ENCODE peak calls at places on chromosomes 2 and 18, in ten cellular contexts. U is WERI-Rb-1; Y is anterior cingulate cortex; C is Calu3; B is non-pigmented ciliary epithelial cell; R is stimulated activated CD4-positive, alpha-beta T cell treated with anti-CD3 and anti-CD28 coated beads, Interleukin-1b, Interleukin-23, amount 100 ng/mL, for 4 hours; S is colonic mucosa; N is NT2/D1; M is activated naive CD4-positive, alpha-beta T cell treated with Interleukin-2 at 50 U/mL for 16 hours; T is stimulated activated CD8-positive, alpha-beta memory T cell treated with anti-CD3 and anti-CD28 coated beads, Interleukin-15, amount 100 ng/mL, for 24 hours. Z is an unnamed sample.

GRCh38 chr2:190856985-190857384 is 23.6 kb upstream of the GLS start:
- DNase-seq in U (no peak), Y (no peak), C (no peak), B (no peak), R (no peak), S (no peak), N (no peak), M (no peak), T (no peak), Z (no peak)

GRCh38 chr2:127605691-127606277 is 40.2 kb upstream of the GPR17 start:
- DNase-seq in U (peak; percentile 0), Y (no peak), C (no peak), B (no peak), R (no peak), S (no peak), N (no peak), M (no peak), T (no peak), Z (no peak)

GRCh38 chr2:179546656-179547055 is 282.0 kb upstream of the SESTD1 start:
- DNase-seq in U (no peak), Y (no peak), C (no peak), B (no peak), R (no peak), S (no peak), N (no peak), M (no peak), T (no peak), Z (no peak)

GRCh38 chr2:15354596-15355359 is 206.4 kb downstream of the NBAS start:
- DNase-seq in U (no peak), Y (no peak), C (no peak), B (no peak), R (no peak), S (no peak), N (no peak), M (no peak), T (no peak), Z (no peak)

GRCh38 chr2:1494257-1494656 is 81.0 kb downstream of the TPO start:
- DNase-seq in U (no peak), Y (no peak), C (no peak), B (no peak), R (no peak), S (no peak), N (no peak), M (no peak), T (no peak), Z (no peak)

GRCh38 chr2:45257820-45258219 is 248.6 kb upstream of the SIX2 start:
- DNase-seq in U (no peak), Y (no peak), C (no peak), B (no peak), R (no peak), S (no peak), N (no peak), M (no peak), T (no peak), Z (no peak)

GRCh38 chr2:20190862-20191713 is 33.8 kb downstream of the SDC1 start:
- DNase-seq in U (peak; percentile 73), Y (no peak), C (peak; percentile 88), B (no peak), R (no peak), S (peak; percentile 86), N (peak; percentile 46), M (no peak), T (no peak), Z (no peak)

GRCh38 chr2:73218298-73218697 is 4.3 kb downstream of the SMYD5 start:
- DNase-seq in U (no peak), Y (no peak), C (no peak), B (no peak), R (no peak), S (no peak), N (no peak), M (no peak), T (no peak), Z (peak; percentile 80)

GRCh38 chr2:75523313-75524275 is 37.1 kb downstream of the EVA1A start:
- DNase-seq in U (no peak), Y (no peak), C (peak; percentile 19), B (peak; percentile 73), R (no peak), S (no peak), N (no peak), M (no peak), T (no peak), Z (peak; percentile 23)

GRCh38 chr18:25974630-25975077 is 115.8 kb downstream of the SS18 start:
- DNase-seq in U (no peak), Y (no peak), C (no peak), B (no peak), R (no peak), S (no peak), N (no peak), M (no peak), T (no peak), Z (no peak)

GRCh38 chr2:156892449-156893335 is 364.8 kb upstream of the GALNT5 start:
- DNase-seq in U (peak; percentile 15), Y (no peak), C (peak; percentile 23), B (no peak), R (no peak), S (no peak), N (peak; percentile 57), M (no peak), T (no peak), Z (no peak)

GRCh38 chr2:187009483-187010239 is 160.7 kb upstream of the ZSWIM2 start:
- DNase-seq in U (no peak), Y (no peak), C (no peak), B (no peak), R (no peak), S (no peak), N (no peak), M (no peak), T (no peak), Z (no peak)

GRCh38 chr2:12766421-12766879 is 49.7 kb downstream of the TRIB2 start:
- DNase-seq in U (no peak), Y (peak; percentile 49), C (no peak), B (no peak), R (no peak), S (no peak), N (no peak), M (no peak), T (no peak), Z (no peak)

GRCh38 chr2:200525551-200525881 is 491 bp upstream of the SGO2 start:
- DNase-seq in U (no peak), Y (no peak), C (no peak), B (no peak), R (no peak), S (no peak), N (no peak), M (no peak), T (no peak), Z (no peak)

GRCh38 chr2:208311954-208312353 is 45.9 kb downstream of the PIKFYVE start:
- DNase-seq in U (no peak), Y (no peak), C (no peak), B (no peak), R (no peak), S (no peak), N (no peak), M (no peak), T (no peak), Z (no peak)

GRCh38 chr2:4354678-4355077 is 651.3 kb downstream of the DCDC2C start:
- DNase-seq in U (peak; percentile 79), Y (no peak), C (no peak), B (no peak), R (no peak), S (no peak), N (peak; percentile 58), M (no peak), T (no peak), Z (peak; percentile 6)

GRCh38 chr2:6896930-6897759 is 19.6 kb downstream of the RSAD2 start:
- DNase-seq in U (no peak), Y (no peak), C (no peak), B (no peak), R (no peak), S (no peak), N (peak; percentile 9), M (no peak), T (no peak), Z (no peak)

GRCh38 chr2:20496477-20496876 is 49.6 kb downstream of the RHOB start:
- DNase-seq in U (no peak), Y (no peak), C (peak; percentile 26), B (no peak), R (no peak), S (no peak), N (no peak), M (no peak), T (no peak), Z (peak; percentile 11)

GRCh38 chr2:18299423-18300212 is 260.8 kb downstream of the RDH14 start:
- DNase-seq in U (no peak), Y (no peak), C (peak; percentile 74), B (peak; percentile 98), R (no peak), S (no peak), N (peak; percentile 27), M (no peak), T (no peak), Z (peak; percentile 72)

GRCh38 chr2:52500561-52500960 is 1267.0 kb upstream of the CHAC2 start:
- DNase-seq in U (no peak), Y (no peak), C (no peak), B (no peak), R (no peak), S (no peak), N (no peak), M (no peak), T (no peak), Z (no peak)

GRCh38 chr2:15711126-15711860 is 119.6 kb downstream of the DDX1 start:
- DNase-seq in U (no peak), Y (no peak), C (no peak), B (no peak), R (no peak), S (no peak), N (no peak), M (no peak), T (no peak), Z (no peak)

GRCh38 chr2:146850746-146851145 is 994.1 kb upstream of the ACVR2A start:
- DNase-seq in U (no peak), Y (no peak), C (no peak), B (peak; percentile 52), R (no peak), S (no peak), N (no peak), M (no peak), T (no peak), Z (no peak)

GRCh38 chr18:24270937-24271380 is 126.7 kb downstream of the OSBPL1A start:
- DNase-seq in U (no peak), Y (no peak), C (no peak), B (peak; percentile 18), R (no peak), S (no peak), N (peak; percentile 2), M (no peak), T (no peak), Z (peak; percentile 32)

GRCh38 chr2:201969241-201969937 is 64.3 kb upstream of the FZD7 start:
- DNase-seq in U (peak; percentile 86), Y (no peak), C (no peak), B (no peak), R (no peak), S (no peak), N (no peak), M (no peak), T (no peak), Z (no peak)

GRCh38 chr2:233444501-233444900 is 90.2 kb downstream of the DGKD start:
- DNase-seq in U (no peak), Y (no peak), C (no peak), B (no peak), R (no peak), S (no peak), N (no peak), M (no peak), T (no peak), Z (no peak)

GRCh38 chr2:119288576-119288975 is 64.9 kb downstream of the STEAP3 start:
- DNase-seq in U (no peak), Y (no peak), C (no peak), B (no peak), R (no peak), S (no peak), N (no peak), M (no peak), T (no peak), Z (no peak)

GRCh38 chr2:126175222-126175621 is 480.7 kb upstream of the GYPC start:
- DNase-seq in U (no peak), Y (no peak), C (no peak), B (no peak), R (no peak), S (no peak), N (no peak), M (no peak), T (no peak), Z (no peak)

GRCh38 chr2:112020561-112020960 is 34.5 kb upstream of the TMEM87B start:
- DNase-seq in U (no peak), Y (no peak), C (no peak), B (no peak), R (no peak), S (no peak), N (no peak), M (no peak), T (no peak), Z (no peak)

Z was measured in MG63.